ENCODE peak calls at places on chromosome 2, in nine cellular contexts. One of them, this sample, is unnamed.
A peak's percentile ranks its signal among the peaks of the same experiment; 100 is the strongest.

GRCh38 chr2:20282916-20283592 is 58.1 kb upstream of the SDC1 start:
- DNase-seq in NCI-H1694: peak; percentile 47
- DNase-seq in thoracic aorta: no peak
- DNase-seq in central memory CD4-positive, alpha-beta T cell: no peak
- DNase-seq in activated T-cell treated with anti-CD3 and anti-CD28 coated beads, Interleukin-2, amount 50 U/mL, for 4 hours: no peak
- DNase-seq in NCI-H345: no peak
- DNase-seq in GF-D8: no peak
- DNase-seq in A549: no peak
- DNase-seq in Jurkat, Clone E6-1: no peak
- DNase-seq in this sample: peak; percentile 68

GRCh38 chr2:207528980-207529329 is 807 bp upstream of the CREB1 start:
- DNase-seq in central memory CD4-positive, alpha-beta T cell: peak; percentile 75
- DNase-seq in activated T-cell treated with anti-CD3 and anti-CD28 coated beads, Interleukin-2, amount 50 U/mL, for 4 hours: peak; percentile 52
- DNase-seq in GF-D8: no peak
- DNase-seq in A549: peak; percentile 50
- DNase-seq in thoracic aorta: no peak
- DNase-seq in Jurkat, Clone E6-1: peak; percentile 48
- DNase-seq in NCI-H1694: no peak
- DNase-seq in NCI-H345: peak; percentile 32
- DNase-seq in this sample: no peak

GRCh38 chr2:44751754-44752479 is 189.6 kb upstream of the SIX3 start:
- DNase-seq in NCI-H345: no peak
- DNase-seq in A549: no peak
- DNase-seq in activated T-cell treated with anti-CD3 and anti-CD28 coated beads, Interleukin-2, amount 50 U/mL, for 4 hours: no peak
- DNase-seq in central memory CD4-positive, alpha-beta T cell: no peak
- DNase-seq in NCI-H1694: no peak
- DNase-seq in Jurkat, Clone E6-1: peak; percentile 6
- DNase-seq in GF-D8: peak; percentile 64
- DNase-seq in thoracic aorta: no peak
- DNase-seq in this sample: no peak

GRCh38 chr2:196174424-196174823 is 3.0 kb upstream of the STK17B start:
- DNase-seq in NCI-H345: no peak
- DNase-seq in central memory CD4-positive, alpha-beta T cell: no peak
- DNase-seq in NCI-H1694: no peak
- DNase-seq in GF-D8: no peak
- DNase-seq in thoracic aorta: no peak
- DNase-seq in A549: no peak
- DNase-seq in Jurkat, Clone E6-1: no peak
- DNase-seq in activated T-cell treated with anti-CD3 and anti-CD28 coated beads, Interleukin-2, amount 50 U/mL, for 4 hours: no peak
- DNase-seq in this sample: no peak

GRCh38 chr2:84969511-84970265 is 1.3 kb upstream of the KCMF1 start:
- DNase-seq in NCI-H345: no peak
- DNase-seq in activated T-cell treated with anti-CD3 and anti-CD28 coated beads, Interleukin-2, amount 50 U/mL, for 4 hours: peak; percentile 7
- DNase-seq in thoracic aorta: no peak
- DNase-seq in central memory CD4-positive, alpha-beta T cell: peak; percentile 49
- DNase-seq in GF-D8: peak; percentile 23
- DNase-seq in A549: no peak
- DNase-seq in Jurkat, Clone E6-1: peak; percentile 36
- DNase-seq in NCI-H1694: no peak
- DNase-seq in this sample: no peak

GRCh38 chr2:189609853-189610252 is 29.3 kb upstream of the SLC40A1 start:
- DNase-seq in NCI-H345: no peak
- DNase-seq in thoracic aorta: no peak
- DNase-seq in A549: no peak
- DNase-seq in activated T-cell treated with anti-CD3 and anti-CD28 coated beads, Interleukin-2, amount 50 U/mL, for 4 hours: no peak
- DNase-seq in Jurkat, Clone E6-1: no peak
- DNase-seq in NCI-H1694: no peak
- DNase-seq in central memory CD4-positive, alpha-beta T cell: no peak
- DNase-seq in GF-D8: no peak
- DNase-seq in this sample: no peak

GRCh38 chr2:189676471-189676870 is 2.0 kb downstream of the ANKAR start:
- DNase-seq in thoracic aorta: no peak
- DNase-seq in A549: no peak
- DNase-seq in NCI-H345: no peak
- DNase-seq in central memory CD4-positive, alpha-beta T cell: no peak
- DNase-seq in Jurkat, Clone E6-1: no peak
- DNase-seq in NCI-H1694: no peak
- DNase-seq in activated T-cell treated with anti-CD3 and anti-CD28 coated beads, Interleukin-2, amount 50 U/mL, for 4 hours: no peak
- DNase-seq in GF-D8: no peak
- DNase-seq in this sample: no peak

GRCh38 chr2:36335597-36335996 is 20.0 kb upstream of the CRIM1 start:
- DNase-seq in thoracic aorta: no peak
- DNase-seq in A549: no peak
- DNase-seq in NCI-H345: no peak
- DNase-seq in central memory CD4-positive, alpha-beta T cell: no peak
- DNase-seq in GF-D8: no peak
- DNase-seq in Jurkat, Clone E6-1: no peak
- DNase-seq in NCI-H1694: no peak
- DNase-seq in activated T-cell treated with anti-CD3 and anti-CD28 coated beads, Interleukin-2, amount 50 U/mL, for 4 hours: no peak
- DNase-seq in this sample: no peak

GRCh38 chr2:187964742-187965141 is 326.9 kb upstream of the GULP1 start:
- DNase-seq in thoracic aorta: no peak
- DNase-seq in Jurkat, Clone E6-1: no peak
- DNase-seq in A549: no peak
- DNase-seq in central memory CD4-positive, alpha-beta T cell: no peak
- DNase-seq in GF-D8: no peak
- DNase-seq in activated T-cell treated with anti-CD3 and anti-CD28 coated beads, Interleukin-2, amount 50 U/mL, for 4 hours: no peak
- DNase-seq in NCI-H345: no peak
- DNase-seq in NCI-H1694: no peak
- DNase-seq in this sample: no peak

GRCh38 chr2:239273280-239274234 is 127.3 kb downstream of the HDAC4 start:
- DNase-seq in thoracic aorta: no peak
- DNase-seq in NCI-H345: no peak
- DNase-seq in activated T-cell treated with anti-CD3 and anti-CD28 coated beads, Interleukin-2, amount 50 U/mL, for 4 hours: no peak
- DNase-seq in GF-D8: peak; percentile 70
- DNase-seq in Jurkat, Clone E6-1: no peak
- DNase-seq in central memory CD4-positive, alpha-beta T cell: no peak
- DNase-seq in NCI-H1694: no peak
- DNase-seq in A549: no peak
- DNase-seq in this sample: no peak

GRCh38 chr2:196927318-196928225 is 1.1 kb upstream of the PGAP1 start:
- DNase-seq in NCI-H345: peak; percentile 57
- DNase-seq in Jurkat, Clone E6-1: no peak
- DNase-seq in thoracic aorta: no peak
- DNase-seq in central memory CD4-positive, alpha-beta T cell: peak; percentile 73
- DNase-seq in GF-D8: no peak
- DNase-seq in A549: no peak
- DNase-seq in activated T-cell treated with anti-CD3 and anti-CD28 coated beads, Interleukin-2, amount 50 U/mL, for 4 hours: peak; percentile 53
- DNase-seq in NCI-H1694: no peak
- DNase-seq in this sample: no peak

GRCh38 chr2:66134113-66134730 is 300.7 kb upstream of the MEIS1 start:
- DNase-seq in GF-D8: no peak
- DNase-seq in NCI-H345: no peak
- DNase-seq in NCI-H1694: no peak
- DNase-seq in thoracic aorta: no peak
- DNase-seq in activated T-cell treated with anti-CD3 and anti-CD28 coated beads, Interleukin-2, amount 50 U/mL, for 4 hours: no peak
- DNase-seq in central memory CD4-positive, alpha-beta T cell: no peak
- DNase-seq in A549: no peak
- DNase-seq in Jurkat, Clone E6-1: no peak
- DNase-seq in this sample: no peak

GRCh38 chr2:34251578-34251977 is 652.5 kb upstream of the FAM98A start:
- DNase-seq in activated T-cell treated with anti-CD3 and anti-CD28 coated beads, Interleukin-2, amount 50 U/mL, for 4 hours: no peak
- DNase-seq in central memory CD4-positive, alpha-beta T cell: no peak
- DNase-seq in NCI-H1694: no peak
- DNase-seq in Jurkat, Clone E6-1: no peak
- DNase-seq in A549: no peak
- DNase-seq in thoracic aorta: no peak
- DNase-seq in GF-D8: no peak
- DNase-seq in NCI-H345: no peak
- DNase-seq in this sample: no peak

GRCh38 chr2:236209535-236209934 is 41.3 kb upstream of the GBX2 start:
- DNase-seq in Jurkat, Clone E6-1: no peak
- DNase-seq in A549: no peak
- DNase-seq in NCI-H345: no peak
- DNase-seq in NCI-H1694: no peak
- DNase-seq in GF-D8: no peak
- DNase-seq in thoracic aorta: no peak
- DNase-seq in central memory CD4-positive, alpha-beta T cell: no peak
- DNase-seq in activated T-cell treated with anti-CD3 and anti-CD28 coated beads, Interleukin-2, amount 50 U/mL, for 4 hours: no peak
- DNase-seq in this sample: no peak

GRCh38 chr2:191957996-191958860 is 111.3 kb upstream of the CAVIN2 start:
- DNase-seq in GF-D8: no peak
- DNase-seq in Jurkat, Clone E6-1: no peak
- DNase-seq in central memory CD4-positive, alpha-beta T cell: no peak
- DNase-seq in NCI-H1694: no peak
- DNase-seq in NCI-H345: no peak
- DNase-seq in activated T-cell treated with anti-CD3 and anti-CD28 coated beads, Interleukin-2, amount 50 U/mL, for 4 hours: no peak
- DNase-seq in A549: no peak
- DNase-seq in thoracic aorta: no peak
- DNase-seq in this sample: peak; percentile 53

GRCh38 chr2:2233171-2233826 is 97.8 kb downstream of the MYT1L start:
- DNase-seq in GF-D8: no peak
- DNase-seq in NCI-H345: no peak
- DNase-seq in Jurkat, Clone E6-1: no peak
- DNase-seq in activated T-cell treated with anti-CD3 and anti-CD28 coated beads, Interleukin-2, amount 50 U/mL, for 4 hours: no peak
- DNase-seq in NCI-H1694: no peak
- DNase-seq in A549: no peak
- DNase-seq in thoracic aorta: no peak
- DNase-seq in central memory CD4-positive, alpha-beta T cell: no peak
- DNase-seq in this sample: no peak

GRCh38 chr2:189679224-189679623 is 4.8 kb downstream of the ANKAR start:
- DNase-seq in central memory CD4-positive, alpha-beta T cell: no peak
- DNase-seq in GF-D8: peak; percentile 6
- DNase-seq in A549: no peak
- DNase-seq in NCI-H345: no peak
- DNase-seq in Jurkat, Clone E6-1: no peak
- DNase-seq in NCI-H1694: no peak
- DNase-seq in thoracic aorta: no peak
- DNase-seq in activated T-cell treated with anti-CD3 and anti-CD28 coated beads, Interleukin-2, amount 50 U/mL, for 4 hours: no peak
- DNase-seq in this sample: no peak

GRCh38 chr2:217789736-217790181 is 213.0 kb downstream of the TNS1 start:
- DNase-seq in NCI-H1694: no peak
- DNase-seq in activated T-cell treated with anti-CD3 and anti-CD28 coated beads, Interleukin-2, amount 50 U/mL, for 4 hours: no peak
- DNase-seq in A549: no peak
- DNase-seq in thoracic aorta: no peak
- DNase-seq in GF-D8: no peak
- DNase-seq in central memory CD4-positive, alpha-beta T cell: no peak
- DNase-seq in NCI-H345: no peak
- DNase-seq in Jurkat, Clone E6-1: no peak
- DNase-seq in this sample: no peak

GRCh38 chr2:15816674-15817406 is 123.5 kb upstream of the MYCN start:
- DNase-seq in GF-D8: no peak
- DNase-seq in central memory CD4-positive, alpha-beta T cell: no peak
- DNase-seq in thoracic aorta: no peak
- DNase-seq in activated T-cell treated with anti-CD3 and anti-CD28 coated beads, Interleukin-2, amount 50 U/mL, for 4 hours: no peak
- DNase-seq in NCI-H345: no peak
- DNase-seq in NCI-H1694: no peak
- DNase-seq in Jurkat, Clone E6-1: no peak
- DNase-seq in A549: no peak
- DNase-seq in this sample: no peak

GRCh38 chr2:160349306-160349705 is 144.3 kb downstream of the RBMS1 start:
- DNase-seq in activated T-cell treated with anti-CD3 and anti-CD28 coated beads, Interleukin-2, amount 50 U/mL, for 4 hours: no peak
- DNase-seq in central memory CD4-positive, alpha-beta T cell: no peak
- DNase-seq in NCI-H1694: no peak
- DNase-seq in Jurkat, Clone E6-1: no peak
- DNase-seq in NCI-H345: no peak
- DNase-seq in A549: no peak
- DNase-seq in GF-D8: no peak
- DNase-seq in thoracic aorta: no peak
- DNase-seq in this sample: no peak

GRCh38 chr2:119537792-119538191 is 6.5 kb upstream of the CFAP221 start:
- DNase-seq in NCI-H345: no peak
- DNase-seq in NCI-H1694: no peak
- DNase-seq in GF-D8: no peak
- DNase-seq in activated T-cell treated with anti-CD3 and anti-CD28 coated beads, Interleukin-2, amount 50 U/mL, for 4 hours: no peak
- DNase-seq in thoracic aorta: no peak
- DNase-seq in central memory CD4-positive, alpha-beta T cell: no peak
- DNase-seq in A549: no peak
- DNase-seq in Jurkat, Clone E6-1: no peak
- DNase-seq in this sample: no peak

GRCh38 chr2:55865095-55865835 is 58.3 kb downstream of the EFEMP1 start:
- DNase-seq in NCI-H345: no peak
- DNase-seq in GF-D8: no peak
- DNase-seq in central memory CD4-positive, alpha-beta T cell: no peak
- DNase-seq in A549: no peak
- DNase-seq in NCI-H1694: no peak
- DNase-seq in Jurkat, Clone E6-1: no peak
- DNase-seq in thoracic aorta: no peak
- DNase-seq in activated T-cell treated with anti-CD3 and anti-CD28 coated beads, Interleukin-2, amount 50 U/mL, for 4 hours: no peak
- DNase-seq in this sample: no peak

GRCh38 chr2:205903549-205904129 is 182.3 kb downstream of the INO80D start:
- DNase-seq in central memory CD4-positive, alpha-beta T cell: no peak
- DNase-seq in thoracic aorta: no peak
- DNase-seq in GF-D8: no peak
- DNase-seq in Jurkat, Clone E6-1: peak; percentile 35
- DNase-seq in activated T-cell treated with anti-CD3 and anti-CD28 coated beads, Interleukin-2, amount 50 U/mL, for 4 hours: no peak
- DNase-seq in NCI-H1694: no peak
- DNase-seq in A549: peak; percentile 29
- DNase-seq in NCI-H345: peak; percentile 17
- DNase-seq in this sample: no peak

GRCh38 chr2:12099374-12099773 is 352.9 kb downstream of the LPIN1 start:
- DNase-seq in A549: no peak
- DNase-seq in activated T-cell treated with anti-CD3 and anti-CD28 coated beads, Interleukin-2, amount 50 U/mL, for 4 hours: no peak
- DNase-seq in thoracic aorta: no peak
- DNase-seq in NCI-H1694: no peak
- DNase-seq in central memory CD4-positive, alpha-beta T cell: no peak
- DNase-seq in NCI-H345: no peak
- DNase-seq in Jurkat, Clone E6-1: no peak
- DNase-seq in GF-D8: no peak
- DNase-seq in this sample: no peak

GRCh38 chr2:165164201-165164600 is 39.6 kb downstream of the SCN3A start:
- DNase-seq in central memory CD4-positive, alpha-beta T cell: no peak
- DNase-seq in NCI-H1694: no peak
- DNase-seq in A549: no peak
- DNase-seq in GF-D8: no peak
- DNase-seq in activated T-cell treated with anti-CD3 and anti-CD28 coated beads, Interleukin-2, amount 50 U/mL, for 4 hours: no peak
- DNase-seq in thoracic aorta: no peak
- DNase-seq in NCI-H345: no peak
- DNase-seq in Jurkat, Clone E6-1: no peak
- DNase-seq in this sample: no peak

GRCh38 chr2:191501390-191502168 is 176.4 kb upstream of the NABP1 start:
- DNase-seq in activated T-cell treated with anti-CD3 and anti-CD28 coated beads, Interleukin-2, amount 50 U/mL, for 4 hours: no peak
- DNase-seq in thoracic aorta: no peak
- DNase-seq in A549: peak; percentile 33
- DNase-seq in GF-D8: no peak
- DNase-seq in central memory CD4-positive, alpha-beta T cell: no peak
- DNase-seq in NCI-H1694: peak; percentile 32
- DNase-seq in NCI-H345: no peak
- DNase-seq in Jurkat, Clone E6-1: no peak
- DNase-seq in this sample: peak; percentile 25

GRCh38 chr2:231640229-231640628 is 47.6 kb downstream of the TEX44 start:
- DNase-seq in central memory CD4-positive, alpha-beta T cell: no peak
- DNase-seq in Jurkat, Clone E6-1: no peak
- DNase-seq in A549: no peak
- DNase-seq in GF-D8: no peak
- DNase-seq in activated T-cell treated with anti-CD3 and anti-CD28 coated beads, Interleukin-2, amount 50 U/mL, for 4 hours: no peak
- DNase-seq in NCI-H1694: no peak
- DNase-seq in thoracic aorta: no peak
- DNase-seq in NCI-H345: no peak
- DNase-seq in this sample: no peak

GRCh38 chr2:98796775-98797544 is 66.0 kb upstream of the MGAT4A start:
- DNase-seq in GF-D8: no peak
- DNase-seq in central memory CD4-positive, alpha-beta T cell: no peak
- DNase-seq in NCI-H345: no peak
- DNase-seq in A549: no peak
- DNase-seq in thoracic aorta: no peak
- DNase-seq in Jurkat, Clone E6-1: no peak
- DNase-seq in NCI-H1694: no peak
- DNase-seq in activated T-cell treated with anti-CD3 and anti-CD28 coated beads, Interleukin-2, amount 50 U/mL, for 4 hours: no peak
- DNase-seq in this sample: no peak

GRCh38 chr2:216298719-216299118 is 73.6 kb downstream of the MARCHF4 start:
- DNase-seq in NCI-H1694: no peak
- DNase-seq in central memory CD4-positive, alpha-beta T cell: no peak
- DNase-seq in activated T-cell treated with anti-CD3 and anti-CD28 coated beads, Interleukin-2, amount 50 U/mL, for 4 hours: no peak
- DNase-seq in thoracic aorta: no peak
- DNase-seq in A549: peak; percentile 38
- DNase-seq in GF-D8: no peak
- DNase-seq in Jurkat, Clone E6-1: no peak
- DNase-seq in NCI-H345: no peak
- DNase-seq in this sample: no peak

GRCh38 chr2:109373791-109374547 is 239.8 kb downstream of the SEPTIN10 start:
- DNase-seq in Jurkat, Clone E6-1: no peak
- DNase-seq in activated T-cell treated with anti-CD3 and anti-CD28 coated beads, Interleukin-2, amount 50 U/mL, for 4 hours: no peak
- DNase-seq in NCI-H345: no peak
- DNase-seq in GF-D8: no peak
- DNase-seq in NCI-H1694: no peak
- DNase-seq in central memory CD4-positive, alpha-beta T cell: no peak
- DNase-seq in thoracic aorta: no peak
- DNase-seq in A549: no peak
- DNase-seq in this sample: no peak

GRCh38 chr2:8607591-8607990 is 74.3 kb upstream of the ID2 start:
- DNase-seq in GF-D8: no peak
- DNase-seq in NCI-H1694: no peak
- DNase-seq in NCI-H345: no peak
- DNase-seq in central memory CD4-positive, alpha-beta T cell: no peak
- DNase-seq in thoracic aorta: no peak
- DNase-seq in activated T-cell treated with anti-CD3 and anti-CD28 coated beads, Interleukin-2, amount 50 U/mL, for 4 hours: no peak
- DNase-seq in A549: no peak
- DNase-seq in Jurkat, Clone E6-1: no peak
- DNase-seq in this sample: no peak